ENCODE peak calls at places on chromosomes 11 and 22, in eight cellular contexts. C is tibial nerve, F is A549, T is uterus, N is kidney, O is IMR-90, J is WERI-Rb-1, Z is lung. I is an unnamed sample. For H3K9me3, the result is how much of the 10 kb centered on the place peaks cover.

GRCh38 chr11:2772544-2773031 is 72.8 kb upstream of the KCNQ1OT1 start:
- DNase-seq in T (no peak), C (no peak), F (no peak), Z (no peak), J (no peak), N (no peak), O (peak), I (no peak)

GRCh38 chr11:112593440-112593839 is 332.8 kb upstream of the PLET1 start:
- DNase-seq in C (no peak), Z (no peak), F (no peak), N (no peak), O (no peak), T (no peak), J (no peak), I (no peak)

GRCh38 chr11:15539645-15540044 is 424.9 kb downstream of the INSC start:
- DNase-seq in O (no peak), T (no peak), Z (no peak), N (no peak), F (no peak), C (no peak), J (no peak), I (no peak)

GRCh38 chr11:63804259-63804658 is 9.0 kb upstream of the SPINDOC start:
- DNase-seq in T (no peak), N (no peak), C (no peak), F (no peak), O (no peak), Z (no peak), J (no peak), I (no peak)

GRCh38 chr11:8031248-8032115 is 44.3 kb downstream of the EIF3F start:
- DNase-seq in C (no peak), J (no peak), F (no peak), Z (peak), N (no peak), T (no peak), O (no peak), I (no peak)

GRCh38 chr22:40665312-40665711 is 14.0 kb upstream of the MCHR1 start:
- DNase-seq in J (no peak), N (no peak), T (peak), F (no peak), O (peak), C (no peak), Z (no peak), I (no peak)

GRCh38 chr11:132095230-132096165 is 725.1 kb downstream of the NTM start:
- DNase-seq in Z (no peak), T (no peak), O (no peak), F (no peak), C (no peak), J (no peak), N (no peak), I (no peak)

GRCh38 chr11:93528757-93529639 is 14.2 kb downstream of the SMCO4 start:
- DNase-seq in T (peak), J (no peak), Z (no peak), N (no peak), C (peak), O (no peak), F (no peak), I (no peak)

GRCh38 chr11:92380882-92381281 is 156.3 kb downstream of the FAT3 start:
- DNase-seq in Z (no peak), T (no peak), O (peak), C (no peak), F (no peak), J (no peak), N (no peak), I (no peak)

GRCh38 chr11:87368876-87369480 is 331.2 kb downstream of the TMEM135 start:
- DNase-seq in F (no peak), O (no peak), J (no peak), Z (no peak), C (no peak), T (no peak), N (no peak), I (no peak)

GRCh38 chr22:46107089-46107664 is 43.1 kb upstream of the PPARA start:
- DNase-seq in F (no peak), J (no peak), C (no peak), O (no peak), N (peak), Z (no peak), T (peak), I (no peak)

GRCh38 chr11:33109242-33109641 is 52.0 kb downstream of the CSTF3 start:
- DNase-seq in Z (no peak), C (no peak), T (no peak), N (no peak), F (no peak), J (no peak), O (no peak), I (no peak)

DNA sequence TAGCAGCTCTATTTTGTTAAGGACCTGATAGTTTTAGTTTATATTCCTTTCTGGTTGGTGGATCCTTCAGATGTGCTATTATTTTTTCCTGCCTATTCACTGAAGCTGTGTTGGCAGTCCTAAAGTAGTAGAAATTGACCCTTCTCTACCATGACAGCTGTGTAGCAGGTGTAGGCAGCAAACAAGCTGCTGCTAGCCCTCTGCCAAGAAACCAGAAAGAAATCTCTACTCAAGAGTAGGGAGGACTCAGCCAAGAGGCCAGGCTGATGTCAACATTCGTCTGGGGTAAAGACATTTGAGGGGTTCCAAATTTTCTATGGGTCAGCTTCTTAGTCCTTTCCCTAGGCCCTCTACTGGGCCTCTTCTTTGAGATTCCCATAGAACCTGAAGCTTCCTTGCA is 51.2 kb downstream of the CSTF3 start:
- DNase-seq in N (no peak), Z (no peak), O (no peak), J (no peak), F (no peak), T (no peak), C (no peak), I (no peak)
- H3K9me3 ChIP-seq in N (under half), Z (under half), O (under half), J (under half), F (under half), T (under half), C (under half), I (under half)

DNA sequence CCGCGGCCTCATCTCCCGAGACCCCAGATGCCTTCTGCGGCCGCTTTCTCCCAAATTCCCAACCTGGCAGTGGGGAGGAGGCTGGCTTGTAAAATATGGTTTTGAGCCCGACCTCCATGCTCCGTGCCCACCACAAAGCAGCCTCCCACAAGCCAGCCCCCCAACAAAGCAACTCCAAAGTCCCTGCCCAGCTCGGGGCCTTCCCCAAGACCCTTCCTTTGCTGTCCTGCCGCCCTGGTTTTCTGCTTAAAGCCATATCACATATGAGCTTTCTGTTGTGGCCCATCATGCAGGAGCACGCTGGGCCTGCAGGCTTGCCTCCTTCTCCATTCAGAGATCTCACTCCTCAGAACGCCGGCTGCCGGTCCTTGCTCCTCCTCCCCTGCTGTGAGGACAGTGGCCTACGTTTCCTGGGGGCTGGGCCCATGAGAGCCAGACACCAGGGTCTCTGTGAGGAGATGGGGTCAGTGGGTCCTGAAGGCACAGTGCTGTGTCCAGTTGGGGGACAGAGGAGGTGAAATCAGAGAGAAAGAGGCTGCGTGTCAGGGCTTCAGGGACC is 680.0 kb downstream of the BRD1 start:
- DNase-seq in Z (no peak), C (no peak), F (no peak), O (no peak), T (no peak), N (no peak), J (no peak), I (no peak)
- H3K9me3 ChIP-seq in Z (under half), C (under half), F (under half), O (half or more), T (under half), N (under half), J (under half), I (under half)

DNA sequence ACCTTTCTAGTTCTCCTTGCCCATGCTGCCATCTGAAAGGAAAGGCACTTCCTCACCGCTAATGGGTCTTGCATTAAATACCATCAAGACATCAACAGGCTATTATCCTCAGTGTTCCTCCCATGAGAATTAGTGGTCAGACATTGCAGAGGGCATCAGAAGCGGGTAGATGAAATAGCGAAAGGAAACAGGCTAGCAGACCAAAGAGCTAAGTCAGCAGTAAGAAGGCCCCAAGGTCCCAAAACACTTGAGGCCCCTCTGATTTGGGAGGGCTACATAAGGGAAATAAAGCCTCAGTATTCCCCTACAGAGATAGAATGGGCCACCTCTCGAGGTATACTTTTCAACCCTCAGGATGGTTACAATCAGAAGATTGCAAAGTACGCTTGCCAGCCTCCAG is 12.9 kb downstream of the KCNJ11 start:
- DNase-seq in T (no peak), N (no peak), F (no peak), O (no peak), C (no peak), Z (no peak), J (no peak), I (no peak)
- H3K9me3 ChIP-seq in T (under half), N (under half), F (under half), O (under half), C (under half), Z (under half), J (under half), I (under half)

GRCh38 chr22:49178246-49179005 is 649.2 kb downstream of the BRD1 start:
- DNase-seq in C (no peak), J (no peak), T (no peak), Z (no peak), F (no peak), O (no peak), N (peak), I (no peak)
- H3K9me3 ChIP-seq in C (under half), J (under half), T (under half), Z (under half), F (under half), O (half or more), N (under half), I (under half)

GRCh38 chr11:106246495-106246894 is 169.0 kb downstream of the AASDHPPT start:
- DNase-seq in T (no peak), O (no peak), Z (no peak), N (no peak), C (no peak), F (no peak), J (no peak), I (no peak)
- H3K9me3 ChIP-seq in T (under half), O (under half), Z (under half), N (under half), C (under half), F (under half), J (under half), I (under half)

GRCh38 chr11:6888830-6889229 is 3.5 kb downstream of the OR2D2 start:
- DNase-seq in N (no peak), J (no peak), Z (no peak), O (no peak), C (no peak), T (no peak), F (no peak), I (no peak)
- H3K9me3 ChIP-seq in N (under half), J (under half), Z (under half), O (under half), C (under half), T (under half), F (under half), I (under half)

GRCh38 chr11:119641991-119642745 is 86.8 kb downstream of the NECTIN1 start:
- DNase-seq in C (no peak), T (no peak), O (peak), N (no peak), Z (no peak), J (no peak), F (peak), I (no peak)
- H3K9me3 ChIP-seq in C (under half), T (under half), O (under half), N (under half), Z (under half), J (under half), F (under half), I (under half)

GRCh38 chr11:41003339-41003992 is 456.0 kb downstream of the LRRC4C start:
- DNase-seq in O (no peak), F (no peak), J (no peak), C (no peak), N (no peak), T (no peak), Z (no peak), I (no peak)

GRCh38 chr11:40998888-40999287 is 460.6 kb downstream of the LRRC4C start:
- DNase-seq in N (no peak), Z (no peak), O (no peak), F (no peak), J (no peak), C (no peak), T (no peak), I (no peak)
- H3K9me3 ChIP-seq in N (under half), Z (under half), O (under half), F (under half), J (under half), C (under half), T (under half), I (under half)

GRCh38 chr22:47450876-47451475 is 688.5 kb downstream of the TBC1D22A start:
- DNase-seq in J (peak), Z (no peak), T (no peak), C (no peak), O (no peak), F (no peak), N (no peak), I (no peak)

GRCh38 chr22:47448231-47449035 is 686.0 kb downstream of the TBC1D22A start:
- DNase-seq in Z (peak), O (no peak), F (no peak), T (no peak), C (no peak), N (peak), J (no peak), I (no peak)

GRCh38 chr22:47453049-47453448 is 690.6 kb downstream of the TBC1D22A start:
- DNase-seq in T (no peak), C (no peak), J (no peak), F (no peak), N (no peak), Z (no peak), O (no peak), I (no peak)

GRCh38 chr22:47449508-47450270 is 687.2 kb downstream of the TBC1D22A start:
- DNase-seq in Z (no peak), N (no peak), O (no peak), T (no peak), C (no peak), F (no peak), J (peak), I (no peak)

DNA sequence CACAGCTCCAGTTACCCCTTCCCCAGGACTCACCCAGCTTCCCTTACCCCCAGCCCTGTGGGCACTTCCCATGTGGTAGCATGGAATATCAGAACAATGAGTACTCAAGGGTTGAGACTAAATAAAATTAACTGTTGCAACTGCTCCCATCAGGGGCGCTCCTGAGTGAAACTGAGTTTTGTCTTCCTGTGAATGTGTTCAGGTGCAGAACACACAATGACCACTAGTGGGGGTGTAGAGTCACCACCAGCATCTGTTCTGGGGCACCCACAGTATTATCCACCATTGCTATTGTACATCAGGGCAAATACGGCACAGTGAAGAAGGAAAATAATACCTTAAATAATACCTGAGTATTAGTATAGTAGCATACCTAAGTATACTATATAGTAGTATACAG is 689.7 kb downstream of the TBC1D22A start:
- DNase-seq in Z (no peak), J (peak), T (no peak), O (no peak), N (no peak), C (no peak), F (peak), I (no peak)
- H3K9me3 ChIP-seq in Z (under half), J (under half), T (under half), O (half or more), N (under half), C (under half), F (under half), I (under half)

GRCh38 chr22:47517062-47517461 is 754.6 kb downstream of the TBC1D22A start:
- DNase-seq in T (no peak), J (no peak), N (no peak), Z (no peak), F (no peak), O (no peak), C (no peak), I (no peak)
- H3K9me3 ChIP-seq in T (under half), J (under half), N (under half), Z (under half), F (under half), O (under half), C (under half), I (under half)